ENCODE peak calls at places on chromosomes 5 and 9, in five cellular contexts. L is HCT116, C is left ventricle myocardium inferior, G is AG10803, A is mucosa of descending colon. O is an unnamed sample.

GRCh38 chr9:4417578-4418325 is 72.5 kb upstream of the SLC1A1 start:
- DNase-seq in L (no peak), C (no peak), G (peak), A (no peak), O (peak)

GRCh38 chr5:121887727-121888126 is 36.0 kb downstream of the FTMT start:
- DNase-seq in L (no peak), C (no peak), G (no peak), A (no peak), O (no peak)

GRCh38 chr5:87410941-87411340 is 1.8 kb downstream of the CCNH start:
- DNase-seq in L (no peak), C (no peak), G (peak), A (no peak), O (peak)

GRCh38 chr5:78593465-78593864 is 55.1 kb downstream of the LHFPL2 start:
- DNase-seq in L (no peak), C (no peak), G (no peak), A (no peak), O (no peak)

GRCh38 chr9:36914212-36914577 is 119.9 kb downstream of the PAX5 start:
- DNase-seq in L (no peak), C (no peak), G (no peak), A (no peak), O (no peak)

GRCh38 chr5:91307023-91307422 is 76.1 kb downstream of the ARRDC3 start:
- DNase-seq in L (no peak), C (peak), G (peak), A (no peak), O (no peak)

GRCh38 chr9:37943329-37944265 is 39.7 kb upstream of the SLC25A51 start:
- DNase-seq in L (peak), C (no peak), G (peak), A (no peak), O (peak)

GRCh38 chr9:23015557-23015956 is 568.9 kb downstream of the DMRTA1 start:
- DNase-seq in L (no peak), C (no peak), G (no peak), A (no peak), O (no peak)

GRCh38 chr5:151139015-151139414 is 18.6 kb downstream of the ANXA6 start:
- DNase-seq in L (no peak), C (no peak), G (no peak), A (no peak), O (no peak)

GRCh38 chr5:163770625-163771024 is 265.2 kb downstream of the MAT2B start:
- DNase-seq in L (no peak), C (no peak), G (no peak), A (no peak), O (no peak)

DNA sequence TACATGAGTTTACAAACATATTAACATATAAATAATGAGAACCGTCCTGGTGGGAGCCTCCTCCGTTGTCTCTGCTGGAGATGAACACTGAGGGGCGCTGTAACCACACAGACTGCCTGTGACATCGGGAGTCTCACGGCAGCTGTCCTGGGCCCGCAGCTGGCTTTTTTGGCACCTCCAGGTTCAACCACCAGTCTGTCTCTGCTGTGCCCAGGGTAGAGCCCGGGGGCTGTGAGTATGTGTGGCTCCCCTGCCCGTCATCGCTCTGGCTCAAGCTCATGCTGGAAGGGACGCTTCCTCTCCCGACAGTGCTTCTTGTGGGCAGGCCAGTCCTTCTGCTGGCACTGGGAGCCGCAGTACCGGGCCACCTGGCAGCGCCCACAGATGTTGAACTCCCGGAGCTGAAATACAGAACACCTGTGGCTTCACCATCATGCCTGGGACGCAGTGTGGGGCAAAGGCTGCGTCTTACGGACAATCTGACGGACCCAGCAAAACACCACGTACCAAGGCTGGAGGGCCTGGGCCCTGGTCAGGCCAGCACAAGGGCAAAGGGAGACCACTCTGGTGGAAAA is 3.6 kb upstream of the DPH7 start:
- DNase-seq in L (no peak), C (no peak), G (no peak), A (no peak), O (no peak)
- TF ChIP-seq CTCF in L (peak), C (peak), G (peak), A (no peak), O (peak)

DNA sequence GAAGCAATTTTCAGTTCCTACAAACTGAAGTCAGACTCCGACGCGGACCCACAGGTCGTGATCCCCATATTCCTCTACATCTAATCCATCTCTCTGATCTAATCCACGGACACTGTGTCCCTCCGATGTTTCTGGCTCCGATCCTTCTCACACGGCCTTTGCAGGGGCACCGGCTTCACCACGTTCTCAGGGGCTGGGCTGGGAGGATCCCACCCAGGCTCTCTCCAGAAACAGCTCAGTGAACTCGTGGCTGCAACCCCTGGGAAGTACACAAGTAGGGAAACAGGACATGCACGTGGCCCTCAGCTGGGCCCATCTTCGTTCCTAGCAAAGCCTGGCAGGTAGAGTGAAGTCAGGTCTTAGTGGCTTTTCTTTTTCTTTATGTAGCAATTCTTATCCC is 49.1 kb upstream of the OLFM1 start:
- DNase-seq in L (no peak), C (no peak), G (no peak), A (no peak), O (no peak)
- H3K4me3 ChIP-seq in L (no peak), C (no peak), G (no peak), A (no peak), O (no peak)

GRCh38 chr9:98745470-98745869 is 36.7 kb upstream of the GABBR2 start:
- DNase-seq in L (no peak), C (no peak), G (no peak), A (no peak), O (no peak)
- TF ChIP-seq CTCF in L (no peak), C (no peak), G (no peak), A (no peak), O (no peak)

GRCh38 chr5:31625394-31625793 is 13.5 kb upstream of the PDZD2 start:
- DNase-seq in L (no peak), C (no peak), G (no peak), A (no peak), O (no peak)
- H3K4me3 ChIP-seq in L (no peak), C (no peak), G (no peak), A (no peak), O (no peak)